ENCODE peak calls at places on chromosomes 16 and 17, in six cellular contexts. T is aorta; D is naive thymus-derived CD4-positive, alpha-beta T cell; F is GM23338; A is WERI-Rb-1; V is cardiac muscle cell. M is an unnamed sample.

GRCh38 chr17:37106049-37106448 is 157.3 kb downstream of the AATF start:
- DNase-seq in D (no peak), F (peak; percentile 68), T (no peak), V (no peak), A (no peak), M (no peak)

GRCh38 chr16:51151435-51151950 is 423 bp upstream of the SALL1 start:
- DNase-seq in F (peak; percentile 92), V (peak; percentile 96), A (peak; percentile 94), D (no peak), T (no peak), M (peak; percentile 65)

GRCh38 chr17:48627625-48628510 is 1.7 kb upstream of the HOXB9 start:
- DNase-seq in T (peak; percentile 10), D (no peak), A (no peak), V (no peak), F (no peak), M (no peak)

GRCh38 chr17:7246779-7247178 is 4.5 kb upstream of the GABARAP start:
- DNase-seq in T (no peak), D (no peak), A (no peak), V (no peak), F (no peak), M (no peak)

GRCh38 chr16:15961060-15961511 is 11.7 kb downstream of the ABCC1 start:
- DNase-seq in A (no peak), T (no peak), D (peak; percentile 94), F (no peak), V (no peak), M (peak; percentile 29)

GRCh38 chr17:80667462-80668277 is 123.0 kb downstream of the RPTOR start:
- DNase-seq in D (peak; percentile 54), A (no peak), T (no peak), F (no peak), V (no peak), M (no peak)

GRCh38 chr17:76732734-76733617 is 4.2 kb downstream of the SRSF2 start:
- DNase-seq in A (no peak), V (no peak), T (no peak), D (no peak), F (no peak), M (peak; percentile 44)

GRCh38 chr17:79664925-79665738 is 54.3 kb upstream of the RBFOX3 start:
- DNase-seq in D (no peak), V (peak; percentile 5), A (peak; percentile 69), F (peak; percentile 74), T (no peak), M (peak; percentile 60)

GRCh38 chr17:56792267-56792666 is 41.5 kb downstream of the C17orf67 start:
- DNase-seq in V (no peak), T (no peak), F (no peak), A (no peak), D (no peak), M (no peak)

GRCh38 chr17:74512624-74513084 is 18.6 kb downstream of the CD300LB start:
- DNase-seq in T (peak; percentile 64), D (no peak), V (peak; percentile 1), F (no peak), A (no peak), M (peak; percentile 65)

GRCh38 chr17:8954339-8954738 is 11.2 kb downstream of the PIK3R5 start:
- DNase-seq in V (no peak), F (peak; percentile 61), T (peak; percentile 89), D (peak; percentile 84), A (peak; percentile 81), M (no peak)

GRCh38 chr17:72349508-72350472 is 229.0 kb downstream of the SOX9 start:
- DNase-seq in T (no peak), D (no peak), V (no peak), A (no peak), F (no peak), M (no peak)

GRCh38 chr16:14497245-14498082 is 132.6 kb downstream of the PARN start:
- DNase-seq in F (no peak), V (no peak), D (no peak), T (no peak), A (no peak), M (no peak)

GRCh38 chr16:10620120-10620519 is 39.7 kb upstream of the EMP2 start:
- DNase-seq in T (no peak), D (no peak), F (no peak), V (no peak), A (no peak), M (no peak)

GRCh38 chr17:1165836-1166235 is 13.9 kb downstream of the ABR start:
- DNase-seq in D (no peak), T (no peak), A (no peak), V (no peak), F (no peak), M (no peak)

GRCh38 chr17:700504-701094 is 14.0 kb downstream of the VPS53 start:
- DNase-seq in T (no peak), F (peak; percentile 44), A (no peak), D (peak; percentile 60), V (peak; percentile 46), M (no peak)

GRCh38 chr16:15444264-15444663 is 9.9 kb downstream of the BMERB1 start:
- DNase-seq in A (no peak), F (no peak), D (no peak), T (no peak), V (no peak), M (no peak)

GRCh38 chr17:45780921-45781320 is 3.2 kb upstream of the CRHR1 start:
- DNase-seq in F (no peak), T (no peak), V (no peak), A (no peak), D (no peak), M (no peak)

GRCh38 chr17:8941980-8942617 is 23.4 kb downstream of the PIK3R5 start:
- DNase-seq in F (no peak), A (no peak), T (no peak), D (peak; percentile 62), V (no peak), M (no peak)

GRCh38 chr16:57024894-57025680 is 35.7 kb downstream of the NLRC5 start:
- DNase-seq in A (no peak), F (no peak), T (no peak), V (no peak), D (no peak), M (no peak)

GRCh38 chr17:82129095-82129494 is 31.1 kb upstream of the FASN start:
- DNase-seq in D (no peak), A (no peak), F (peak; percentile 46), V (no peak), T (no peak), M (no peak)

GRCh38 chr16:46916980-46917379 is 32.8 kb downstream of the GPT2 start:
- DNase-seq in T (no peak), A (no peak), D (no peak), F (no peak), V (no peak), M (peak; percentile 20)

GRCh38 chr17:58621174-58621573 is 70.7 kb downstream of the TEX14 start:
- DNase-seq in V (no peak), F (no peak), T (no peak), D (no peak), A (no peak), M (no peak)

GRCh38 chr17:80882323-80882722 is 109.3 kb upstream of the CHMP6 start:
- DNase-seq in D (no peak), F (no peak), V (no peak), A (no peak), T (no peak), M (no peak)

GRCh38 chr17:27565874-27566672 is 64.9 kb upstream of the LGALS9 start:
- DNase-seq in D (no peak), A (no peak), F (no peak), T (no peak), V (no peak), M (no peak)

GRCh38 chr16:53059672-53060071 is 4.9 kb downstream of the CHD9 start:
- DNase-seq in V (no peak), D (no peak), T (no peak), A (no peak), F (no peak), M (no peak)

GRCh38 chr17:65956814-65957213 is 235.1 kb downstream of the CEP112 start:
- DNase-seq in V (no peak), D (no peak), A (no peak), F (no peak), T (no peak), M (no peak)

GRCh38 chr16:64615647-64616280 is 506.1 kb downstream of the CDH11 start:
- DNase-seq in T (peak; percentile 34), A (peak; percentile 95), V (peak; percentile 63), F (peak; percentile 71), D (no peak), M (peak; percentile 17)

GRCh38 chr16:47056704-47057630 is 83.5 kb upstream of the DNAJA2 start:
- DNase-seq in T (no peak), A (no peak), F (no peak), D (no peak), V (no peak), M (no peak)

GRCh38 chr16:47392114-47392513 is 68.7 kb downstream of the ITFG1 start:
- DNase-seq in A (no peak), V (no peak), D (peak; percentile 23), T (no peak), F (no peak), M (no peak)

GRCh38 chr16:85615014-85615851 is 2.1 kb downstream of the GSE1 start:
- DNase-seq in F (peak; percentile 72), T (peak; percentile 70), A (no peak), D (no peak), V (peak; percentile 75), M (no peak)

GRCh38 chr17:68759343-68760140 is 158.4 kb upstream of the FAM20A start:
- DNase-seq in V (peak; percentile 89), F (peak; percentile 97), D (no peak), A (peak; percentile 89), T (peak; percentile 94), M (peak; percentile 87)
- H3K4me3 ChIP-seq in V (no peak overlapping the region), F (no peak overlapping the region), D (no peak overlapping the region), A (peak overlapping the region; percentile 67), T (peak overlapping the region; percentile 32), M (peak overlapping the region; percentile 45)

GRCh38 chr17:39774043-39774442 is 36.3 kb downstream of the GRB7 start:
- DNase-seq in V (no peak), D (no peak), A (no peak), T (no peak), F (no peak), M (no peak)
- H3K27me3 ChIP-seq in V (no peaks in the 10 kb centered on the region), D (no peaks in the 10 kb centered on the region), A (no peaks in the 10 kb centered on the region), T (no peaks in the 10 kb centered on the region), F (no peaks in the 10 kb centered on the region), M (peaks cover 20% of the 10 kb centered on the region)

DNA sequence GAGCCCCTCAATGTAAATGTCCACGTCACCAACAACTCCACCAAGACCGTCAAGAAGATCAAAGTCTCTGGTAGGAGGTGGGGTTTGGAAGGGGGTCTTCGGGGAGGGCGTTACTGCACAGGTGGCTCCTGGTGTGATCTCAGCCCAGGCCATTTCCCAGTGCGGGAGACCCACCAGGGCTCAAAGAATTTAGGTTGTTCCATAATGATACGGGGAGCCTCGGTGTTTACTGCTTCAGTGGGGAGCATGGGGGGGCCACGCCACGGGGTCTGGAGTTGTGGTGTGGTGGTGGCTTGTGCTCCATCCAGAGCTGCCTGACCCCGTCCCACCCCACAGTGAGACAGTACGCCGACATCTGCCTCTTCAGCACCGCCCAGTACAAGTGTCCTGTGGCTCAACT is 7.8 kb downstream of the ARRB2 start:
- DNase-seq in F (no peak), V (no peak), T (no peak), A (no peak), D (no peak), M (no peak)
- H3K36me3 ChIP-seq in F (no peaks in the 10 kb centered on the region), V (no peaks in the 10 kb centered on the region), T (no peaks in the 10 kb centered on the region), A (peaks cover 57% of the 10 kb centered on the region), D (peaks cover 8% of the 10 kb centered on the region), M (no peaks in the 10 kb centered on the region)

DNA sequence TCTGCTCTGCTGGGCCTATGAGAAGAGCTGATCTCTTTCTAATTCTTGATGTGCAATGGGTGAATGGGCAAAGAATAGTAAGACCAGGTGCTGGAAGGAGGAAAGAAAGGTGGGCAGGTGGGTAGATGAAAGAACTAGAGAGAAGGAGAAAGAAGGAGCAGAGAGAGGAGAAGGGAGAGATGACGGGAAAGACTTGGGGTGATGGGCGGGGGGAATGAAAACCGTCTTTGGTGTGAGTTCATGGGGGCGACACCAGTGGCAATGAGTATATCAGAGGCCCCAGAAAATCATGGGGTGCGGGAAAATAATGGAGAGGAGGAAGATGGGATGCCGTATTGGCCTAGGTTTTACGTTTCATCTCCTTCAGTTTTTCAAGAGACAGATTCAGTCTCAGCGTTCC is 128.8 kb upstream of the PLCG2 start:
- DNase-seq in A (no peak), D (no peak), V (no peak), F (no peak), T (no peak), M (no peak)
- H3K4me3 ChIP-seq in A (no peak overlapping the region), D (no peak overlapping the region), V (no peak overlapping the region), F (no peak overlapping the region), T (no peak overlapping the region), M (no peak overlapping the region)